ENCODE peak calls at places on chromosomes 16 and 17, in six cellular contexts. O is GM12878, R is HCT116, M is HepG2, P is H1, C is K562. N is an unnamed sample.

GRCh38 chr17:12666718-12667117 is 1.0 kb downstream of the MYOCD start:
- DNase-seq in P (no peak), M (no peak), C (no peak), R (no peak), O (no peak), N (no peak)

GRCh38 chr16:50761276-50761675 is 19.4 kb downstream of the CYLD start:
- DNase-seq in M (no peak), R (no peak), C (no peak), P (no peak), O (no peak), N (no peak)

GRCh38 chr17:81261096-81261495 is 22.0 kb downstream of the NDUFAF8 start:
- DNase-seq in O (no peak), P (no peak), M (no peak), C (no peak), R (no peak), N (no peak)

GRCh38 chr17:7704601-7705268 is at the start of gene EFNB3:
- DNase-seq in R (no peak), P (peak), O (no peak), C (no peak), M (no peak), N (peak)

GRCh38 chr16:86575095-86575685 is 3.2 kb upstream of the FOXL1 start:
- DNase-seq in M (no peak), P (no peak), R (no peak), O (no peak), C (no peak), N (no peak)

GRCh38 chr17:81249233-81250040 is 10.3 kb downstream of the NDUFAF8 start:
- DNase-seq in R (no peak), M (peak), C (no peak), P (no peak), O (no peak), N (no peak)

GRCh38 chr16:49883111-49883829 is 27.4 kb upstream of the ZNF423 start:
- DNase-seq in P (no peak), R (no peak), O (no peak), C (no peak), M (no peak), N (no peak)

GRCh38 chr17:29158096-29158495 is 22.1 kb downstream of the MYO18A start:
- DNase-seq in P (no peak), R (no peak), O (no peak), C (no peak), M (no peak), N (no peak)

GRCh38 chr17:14341866-14342265 is 41.0 kb downstream of the HS3ST3B1 start:
- DNase-seq in O (no peak), R (no peak), C (no peak), P (no peak), M (no peak), N (no peak)

DNA sequence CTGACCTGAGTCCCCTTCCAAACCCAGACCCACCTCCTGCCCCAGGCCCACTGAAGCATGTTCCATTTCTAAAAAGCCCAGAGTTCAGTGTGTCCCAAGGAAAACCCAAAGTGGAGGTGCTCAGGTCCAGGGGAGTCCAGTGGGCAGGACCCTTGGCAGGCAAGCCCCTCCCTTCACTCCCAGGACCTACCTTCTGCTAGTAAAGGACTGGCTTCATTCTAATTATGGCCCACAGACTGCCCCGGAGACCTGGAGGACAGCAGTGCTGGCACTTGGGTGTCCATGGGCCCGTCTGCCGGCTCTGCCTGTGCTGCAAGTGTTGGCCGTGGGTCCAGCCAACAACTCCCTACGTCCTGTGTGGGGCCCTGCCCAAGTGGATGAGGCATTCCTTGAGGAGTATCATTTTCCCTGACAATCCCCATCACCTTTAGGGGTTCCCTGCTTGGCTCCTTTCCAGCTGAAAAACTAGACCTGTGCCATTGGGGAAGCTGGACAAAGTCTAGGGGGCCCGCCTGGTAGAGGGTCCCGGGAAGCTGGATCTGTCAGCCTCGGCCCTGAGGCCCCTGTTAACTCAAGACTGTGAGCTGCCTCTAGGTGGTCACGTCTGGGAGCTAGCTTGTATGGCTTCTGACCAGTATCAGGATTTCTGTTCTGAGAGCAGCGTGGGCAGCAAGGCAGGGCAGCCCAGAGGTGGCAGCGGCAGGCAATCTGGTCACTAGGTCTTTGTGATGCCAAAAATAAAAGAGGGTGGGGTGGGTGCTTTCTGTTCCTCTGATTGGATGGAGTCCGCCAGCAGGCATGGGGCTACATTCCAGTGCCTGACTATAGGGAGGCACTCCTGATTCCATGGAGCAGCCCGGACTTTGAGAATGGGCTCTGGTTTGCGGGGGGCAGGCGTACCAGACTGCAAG is 8.2 kb downstream of the CBX2 start:
- DNase-seq in M (no peak), R (no peak), C (no peak), P (no peak), O (no peak), N (no peak)
- TF ChIP-seq ATF3 in M (no peak), R (no peak), C (no peak), P (no peak), O (no peak), N (no peak)

GRCh38 chr17:39194089-39194984 is 3.1 kb downstream of the CACNB1 start:
- DNase-seq in P (peak), C (peak), M (peak), R (no peak), O (no peak), N (peak)

GRCh38 chr17:39196191-39196819 is 1.2 kb downstream of the CACNB1 start:
- DNase-seq in R (no peak), M (no peak), P (no peak), C (no peak), O (no peak), N (no peak)

GRCh38 chr17:39193346-39193745 is 4.1 kb downstream of the CACNB1 start:
- DNase-seq in C (no peak), M (no peak), O (no peak), P (no peak), R (no peak), N (no peak)

GRCh38 chr17:39195568-39196160 is 1.8 kb downstream of the CACNB1 start:
- DNase-seq in R (no peak), C (no peak), P (no peak), O (no peak), M (no peak), N (no peak)

GRCh38 chr17:39194985-39195524 is 2.4 kb downstream of the CACNB1 start:
- DNase-seq in C (no peak), M (no peak), O (no peak), R (no peak), P (no peak), N (peak)
- TF ChIP-seq ATF3 in C (no peak), M (no peak), O (no peak), R (no peak), P (no peak), N (no peak)

DNA sequence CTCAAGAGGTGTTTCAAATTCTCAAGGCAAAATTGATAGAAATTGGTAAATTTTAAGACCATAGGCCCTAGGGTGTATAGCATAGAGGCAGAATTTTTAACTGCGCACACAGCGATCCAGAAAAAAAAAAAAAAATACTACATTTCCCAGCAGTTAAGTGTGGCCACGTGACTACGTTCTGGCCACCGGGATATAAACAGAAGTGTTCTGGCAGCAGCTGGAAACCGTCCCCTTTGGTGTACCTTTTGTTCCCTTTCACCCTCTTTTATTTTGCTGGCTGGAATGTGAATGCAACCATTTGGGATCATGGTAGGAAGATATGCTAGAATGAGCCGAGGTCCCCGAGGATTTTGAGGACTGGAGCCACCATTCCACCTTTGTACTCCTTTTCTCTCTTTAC is 52.7 kb upstream of the AKAP1 start:
- DNase-seq in O (no peak), M (no peak), P (no peak), R (no peak), C (no peak), N (no peak)
- TF ChIP-seq ATF3 in O (no peak), M (no peak), P (no peak), R (no peak), C (no peak), N (no peak)

GRCh38 chr16:52453661-52454060 is 93.3 kb downstream of the TOX3 start:
- DNase-seq in M (no peak), C (no peak), O (no peak), R (no peak), P (no peak), N (no peak)

GRCh38 chr16:52455549-52456277 is 91.2 kb downstream of the TOX3 start:
- DNase-seq in M (no peak), C (no peak), P (no peak), R (no peak), O (no peak), N (no peak)

GRCh38 chr16:52451971-52452421 is 94.9 kb downstream of the TOX3 start:
- DNase-seq in O (no peak), M (peak), C (no peak), P (no peak), R (no peak), N (no peak)

GRCh38 chr16:52460652-52461172 is 86.2 kb downstream of the TOX3 start:
- DNase-seq in R (no peak), C (no peak), M (no peak), P (no peak), O (no peak), N (no peak)

GRCh38 chr16:52456368-52456767 is 90.6 kb downstream of the TOX3 start:
- DNase-seq in C (no peak), O (no peak), P (no peak), R (no peak), M (peak), N (no peak)
- TF ChIP-seq ATF3 in C (no peak), O (no peak), P (no peak), R (no peak), M (peak), N (no peak)

DNA sequence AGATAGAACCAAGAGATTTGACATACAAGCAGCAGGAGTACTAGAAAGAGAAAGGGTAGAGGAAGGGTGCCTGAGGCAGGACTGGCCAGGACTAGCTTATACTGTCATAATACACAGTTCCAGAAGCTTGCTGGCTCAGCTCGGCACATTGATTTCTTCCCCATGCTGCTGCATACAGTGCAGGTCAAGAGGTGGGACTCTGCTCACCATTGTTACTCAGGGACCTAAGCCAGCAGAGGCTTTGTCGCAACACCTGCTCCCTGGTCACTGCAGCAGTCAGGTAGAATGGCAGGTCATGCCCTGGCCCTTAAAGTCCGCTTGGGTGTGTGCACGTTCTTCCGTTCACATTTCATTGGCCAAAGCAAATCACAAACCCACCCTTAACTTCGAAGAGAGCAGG is 32.8 kb downstream of the LDHD start:
- DNase-seq in C (no peak), R (no peak), P (no peak), O (no peak), M (no peak), N (no peak)
- TF ChIP-seq ATF3 in C (no peak), R (no peak), P (no peak), O (no peak), M (no peak), N (no peak)

DNA sequence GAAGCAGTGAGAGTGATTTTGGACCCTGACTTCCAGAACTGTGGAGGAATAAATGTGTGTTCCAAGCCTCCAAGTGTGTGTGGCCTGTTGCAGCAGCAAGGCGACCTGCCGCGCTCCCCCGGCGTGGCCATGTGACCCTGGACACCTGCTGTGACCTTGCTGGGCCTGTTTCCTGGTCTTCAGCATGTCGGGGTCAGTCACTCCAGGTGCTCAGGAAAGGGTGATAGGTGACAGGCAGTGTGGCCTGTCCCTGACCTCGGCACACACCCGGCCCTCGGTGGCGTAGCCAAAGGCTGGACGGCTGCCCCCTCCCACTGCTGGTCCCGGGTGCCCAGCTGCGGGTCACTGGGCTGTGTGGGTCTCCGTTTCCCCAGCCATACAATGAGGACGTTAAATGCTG is 31.8 kb upstream of the ZNF469 start:
- DNase-seq in O (no peak), R (no peak), P (no peak), C (no peak), M (no peak), N (no peak)
- TF ChIP-seq ATF3 in O (no peak), R (no peak), P (no peak), C (no peak), M (no peak), N (no peak)

GRCh38 chr17:44914698-44915271 is 515 bp downstream of the GFAP start:
- DNase-seq in P (no peak), M (no peak), R (no peak), C (no peak), O (no peak), N (no peak)

GRCh38 chr17:44914148-44914547 is 1.2 kb downstream of the GFAP start:
- DNase-seq in M (no peak), P (no peak), R (no peak), C (no peak), O (no peak), N (no peak)

GRCh38 chr17:44912763-44913544 is 2.3 kb downstream of the GFAP start:
- DNase-seq in P (no peak), M (no peak), O (no peak), C (no peak), R (no peak), N (no peak)

GRCh38 chr17:44915321-44915726 is at the start of gene GFAP:
- DNase-seq in M (no peak), C (no peak), O (no peak), R (no peak), P (no peak), N (no peak)

DNA sequence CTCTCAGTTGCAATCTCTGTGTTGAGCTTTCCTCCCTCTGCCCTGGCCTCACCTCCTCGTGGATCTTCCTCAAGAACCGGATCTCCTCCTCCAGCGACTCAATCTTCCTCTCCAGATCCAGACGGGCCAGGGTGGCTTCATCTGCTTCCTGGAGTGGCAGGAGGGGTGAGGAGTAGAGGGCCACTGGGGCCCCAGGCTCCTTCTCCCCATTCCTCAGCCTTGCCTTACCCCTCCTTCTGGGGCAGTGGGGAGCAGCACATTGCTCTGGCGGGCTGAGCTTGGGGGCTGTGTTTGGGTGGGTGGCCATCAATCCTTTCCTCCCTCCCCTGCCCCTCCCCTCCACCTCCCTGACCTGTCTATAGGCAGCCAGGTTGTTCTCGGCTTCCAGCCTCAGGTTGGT is 1.6 kb downstream of the GFAP start:
- DNase-seq in P (no peak), O (no peak), C (no peak), M (no peak), R (no peak), N (no peak)
- TF ChIP-seq ATF3 in P (no peak), O (no peak), C (no peak), M (no peak), R (no peak), N (no peak)